ENCODE peak calls at places on chromosomes 2 and 18, in ten cellular contexts. X, D, O, V, S, M, J, U, L and H are unnamed samples.
A peak's percentile ranks its signal among the peaks of the same experiment; 100 is the strongest.

GRCh38 chr18:79156330-79156729 is 87.1 kb downstream of the ATP9B start:
- DNase-seq in S (no peak), U (no peak), X (no peak), D (no peak), J (no peak), M (no peak), L (no peak), V (no peak), O (no peak), H (no peak)

GRCh38 chr18:3425450-3425849 is 24.5 kb upstream of the TGIF1 start:
- DNase-seq in L (no peak), S (no peak), O (no peak), X (no peak), D (no peak), J (no peak), M (no peak), V (no peak), U (no peak), H (peak; percentile 54)

GRCh38 chr2:240135706-240136012 is 446 bp downstream of the COPS9 start:
- DNase-seq in S (peak; percentile 9), J (no peak), D (no peak), U (no peak), V (no peak), O (no peak), L (no peak), X (no peak), M (no peak), H (no peak)

GRCh38 chr2:217795706-217796465 is 206.9 kb downstream of the TNS1 start:
- DNase-seq in L (no peak), X (no peak), S (no peak), M (no peak), J (peak; percentile 5), D (no peak), V (no peak), O (no peak), U (no peak), H (peak; percentile 77)

GRCh38 chr18:48921305-48922202 is 29.2 kb downstream of the SMAD7 start:
- DNase-seq in J (no peak), S (peak; percentile 2), O (no peak), L (no peak), V (no peak), U (no peak), X (no peak), M (no peak), D (no peak), H (no peak)

GRCh38 chr18:30177056-30177455 is 865.5 kb downstream of the DSC3 start:
- DNase-seq in J (no peak), L (no peak), U (no peak), S (peak; percentile 62), O (no peak), V (no peak), X (no peak), D (no peak), M (no peak), H (peak; percentile 6)

GRCh38 chr2:173086518-173087213 is 11.0 kb downstream of the MAP3K20 start:
- DNase-seq in V (no peak), X (no peak), L (no peak), J (no peak), M (no peak), O (no peak), S (peak; percentile 20), U (no peak), D (no peak), H (no peak)

GRCh38 chr2:150491943-150492342 is 4.5 kb upstream of the RND3 start:
- DNase-seq in M (no peak), O (no peak), J (no peak), V (no peak), L (no peak), U (no peak), X (no peak), D (no peak), S (peak; percentile 49), H (no peak)

GRCh38 chr2:239157766-239158165 is 243.1 kb downstream of the HDAC4 start:
- DNase-seq in L (no peak), S (peak; percentile 66), X (no peak), O (no peak), J (no peak), M (peak; percentile 42), U (no peak), V (no peak), D (no peak), H (peak; percentile 54)

GRCh38 chr2:25684577-25684976 is 11.2 kb upstream of the DTNB start:
- DNase-seq in J (no peak), V (no peak), M (no peak), D (no peak), S (no peak), O (no peak), U (no peak), X (no peak), L (no peak), H (no peak)

GRCh38 chr18:77112161-77112801 is 20.3 kb downstream of the MBP start:
- DNase-seq in D (no peak), V (no peak), M (no peak), X (no peak), O (no peak), S (no peak), J (no peak), U (no peak), L (no peak), H (peak; percentile 22)

GRCh38 chr18:79609021-79609461 is 70.6 kb upstream of the CTDP1 start:
- DNase-seq in D (no peak), X (no peak), V (no peak), M (no peak), L (no peak), O (no peak), S (no peak), U (no peak), J (no peak), H (no peak)

GRCh38 chr2:105796791-105797190 is 52.1 kb downstream of the NCK2 start:
- DNase-seq in J (no peak), V (no peak), X (no peak), S (no peak), D (no peak), O (no peak), U (no peak), M (no peak), L (no peak), H (no peak)